ENCODE peak calls at places on chromosome 14, in five cellular contexts. V, K, I, B and P are unnamed samples.

GRCh38 chr14:35988972-35989690 is 163.0 kb downstream of the BRMS1L start:
- DNase-seq in V (no peak), K (no peak), I (no peak), B (no peak), P (no peak)

GRCh38 chr14:24075485-24076301 is 4.3 kb downstream of the CPNE6 start:
- DNase-seq in V (no peak), K (no peak), I (peak; percentile 47), B (no peak), P (no peak)

GRCh38 chr14:75823334-75823733 is 158.5 kb downstream of the TGFB3 start:
- DNase-seq in V (no peak), K (no peak), I (no peak), B (no peak), P (no peak)

GRCh38 chr14:42110167-42110566 is 503.5 kb downstream of the LRFN5 start:
- DNase-seq in V (no peak), K (no peak), I (no peak), B (no peak), P (no peak)

GRCh38 chr14:33747749-33748148 is 203.1 kb downstream of the EGLN3 start:
- DNase-seq in V (no peak), K (no peak), I (no peak), B (no peak), P (no peak)

GRCh38 chr14:76257111-76257803 is 105.5 kb downstream of the GPATCH2L start:
- DNase-seq in V (no peak), K (no peak), I (no peak), B (no peak), P (no peak)

GRCh38 chr14:33484264-33484663 is 466.6 kb downstream of the EGLN3 start:
- DNase-seq in V (no peak), K (no peak), I (no peak), B (no peak), P (no peak)

GRCh38 chr14:104187931-104188726 is 49.7 kb downstream of the KIF26A start:
- DNase-seq in V (no peak), K (no peak), I (no peak), B (no peak), P (no peak)

GRCh38 chr14:22886500-22887259 is 3.7 kb downstream of the REM2 start:
- DNase-seq in V (peak; percentile 95), K (peak; percentile 31), I (peak; percentile 86), B (peak; percentile 71), P (no peak)

GRCh38 chr14:54364555-54365415 is 32.0 kb upstream of the CDKN3 start:
- DNase-seq in V (no peak), K (no peak), I (no peak), B (no peak), P (no peak)

GRCh38 chr14:76763362-76764041 is 2.2 kb downstream of the VASH1 start:
- DNase-seq in V (no peak), K (no peak), I (no peak), B (no peak), P (no peak)

GRCh38 chr14:29671034-29671433 is 256.6 kb downstream of the PRKD1 start:
- DNase-seq in V (no peak), K (no peak), I (no peak), B (no peak), P (no peak)

GRCh38 chr14:56331815-56332214 is 213.6 kb downstream of the PELI2 start:
- DNase-seq in V (no peak), K (no peak), I (no peak), B (no peak), P (no peak)

GRCh38 chr14:65976771-65977170 is 509.4 kb upstream of the CCDC196 start:
- DNase-seq in V (no peak), K (no peak), I (no peak), B (no peak), P (no peak)